ENCODE peak calls at places on chromosomes 16 and 17, in seven cellular contexts. H, F, A, W, P, Z and G are unnamed samples.
A peak's percentile ranks its signal among the peaks of the same experiment; 100 is the strongest.

GRCh38 chr17:61414141-61414935 is 14.7 kb downstream of the TBX2 start:
- DNase-seq in H (no peak), F (no peak), A (no peak), W (no peak), P (no peak), Z (no peak), G (no peak)

GRCh38 chr17:70984873-70985272 is 815.5 kb downstream of the KCNJ2 start:
- DNase-seq in H (no peak), F (no peak), A (no peak), W (no peak), P (no peak), Z (no peak), G (no peak)

GRCh38 chr16:17328971-17329370 is 141.8 kb downstream of the XYLT1 start:
- DNase-seq in H (no peak), F (no peak), A (no peak), W (no peak), P (no peak), Z (no peak), G (no peak)

GRCh38 chr17:48261297-48261880 is 153.8 kb downstream of the SNX11 start:
- DNase-seq in H (peak; percentile 81), F (no peak), A (peak; percentile 83), W (peak; percentile 57), P (peak; percentile 54), Z (no peak), G (no peak)

GRCh38 chr16:47073223-47074155 is 70.3 kb downstream of the NETO2 start:
- DNase-seq in H (no peak), F (peak; percentile 43), A (no peak), W (no peak), P (no peak), Z (no peak), G (no peak)

GRCh38 chr17:77492446-77493237 is 351.9 kb downstream of the SEC14L1 start:
- DNase-seq in H (no peak), F (no peak), A (no peak), W (no peak), P (no peak), Z (no peak), G (no peak)

GRCh38 chr16:11629071-11630030 is 38.9 kb upstream of the SNN start:
- DNase-seq in H (no peak), F (no peak), A (no peak), W (no peak), P (no peak), Z (no peak), G (no peak)

GRCh38 chr16:27920391-27920891 is 143.1 kb downstream of the GSG1L start:
- DNase-seq in H (peak; percentile 35), F (no peak), A (peak; percentile 6), W (peak; percentile 23), P (peak; percentile 22), Z (no peak), G (no peak)

GRCh38 chr16:48622456-48623303 is 12.7 kb upstream of the N4BP1 start:
- DNase-seq in H (no peak), F (no peak), A (no peak), W (no peak), P (no peak), Z (no peak), G (no peak)

GRCh38 chr16:67104061-67104460 is 5.7 kb upstream of the PHAF1 start:
- DNase-seq in H (no peak), F (no peak), A (peak; percentile 59), W (no peak), P (peak; percentile 68), Z (peak; percentile 46), G (no peak)

GRCh38 chr17:51103050-51103449 is 17.6 kb downstream of the SPAG9 start:
- DNase-seq in H (no peak), F (no peak), A (no peak), W (no peak), P (no peak), Z (no peak), G (no peak)

GRCh38 chr16:17359778-17360177 is 111.0 kb downstream of the XYLT1 start:
- DNase-seq in H (no peak), F (no peak), A (no peak), W (no peak), P (no peak), Z (no peak), G (no peak)

GRCh38 chr16:2520784-2521577 is 810 bp downstream of the AMDHD2 start:
- DNase-seq in H (no peak), F (no peak), A (peak; percentile 80), W (no peak), P (peak; percentile 70), Z (no peak), G (no peak)

GRCh38 chr17:12020595-12021590 is at the start of gene MAP2K4:
- DNase-seq in H (peak; percentile 61), F (peak; percentile 40), A (peak; percentile 85), W (peak; percentile 83), P (peak; percentile 69), Z (peak; percentile 91), G (no peak)

DNA sequence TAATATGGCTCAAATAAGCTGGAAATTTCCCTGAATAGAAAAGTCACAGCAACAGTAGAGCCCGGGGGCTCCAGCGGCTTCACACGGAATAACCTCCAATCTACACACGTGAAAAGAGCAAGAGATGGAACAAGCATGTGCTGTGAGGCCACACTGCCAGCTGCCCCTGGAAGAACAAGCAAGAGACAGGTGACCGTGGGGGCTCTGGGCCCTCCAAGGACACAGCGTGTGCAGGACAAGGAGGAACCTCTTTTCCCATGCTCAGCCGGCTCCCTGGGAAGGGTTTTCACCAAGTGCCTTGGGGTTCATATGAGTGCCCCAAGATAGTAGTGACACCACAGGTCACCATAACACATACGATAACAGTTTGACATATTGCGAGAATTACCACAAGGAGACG is 110.2 kb upstream of the ZNF750 start:
- DNase-seq in H (no peak), F (no peak), A (no peak), W (no peak), P (no peak), Z (no peak), G (no peak)
- TF ChIP-seq POLR2AphosphoS5 in H (no peak), F (no peak), A (no peak), W (no peak), P (no peak), Z (no peak), G (no peak)

DNA sequence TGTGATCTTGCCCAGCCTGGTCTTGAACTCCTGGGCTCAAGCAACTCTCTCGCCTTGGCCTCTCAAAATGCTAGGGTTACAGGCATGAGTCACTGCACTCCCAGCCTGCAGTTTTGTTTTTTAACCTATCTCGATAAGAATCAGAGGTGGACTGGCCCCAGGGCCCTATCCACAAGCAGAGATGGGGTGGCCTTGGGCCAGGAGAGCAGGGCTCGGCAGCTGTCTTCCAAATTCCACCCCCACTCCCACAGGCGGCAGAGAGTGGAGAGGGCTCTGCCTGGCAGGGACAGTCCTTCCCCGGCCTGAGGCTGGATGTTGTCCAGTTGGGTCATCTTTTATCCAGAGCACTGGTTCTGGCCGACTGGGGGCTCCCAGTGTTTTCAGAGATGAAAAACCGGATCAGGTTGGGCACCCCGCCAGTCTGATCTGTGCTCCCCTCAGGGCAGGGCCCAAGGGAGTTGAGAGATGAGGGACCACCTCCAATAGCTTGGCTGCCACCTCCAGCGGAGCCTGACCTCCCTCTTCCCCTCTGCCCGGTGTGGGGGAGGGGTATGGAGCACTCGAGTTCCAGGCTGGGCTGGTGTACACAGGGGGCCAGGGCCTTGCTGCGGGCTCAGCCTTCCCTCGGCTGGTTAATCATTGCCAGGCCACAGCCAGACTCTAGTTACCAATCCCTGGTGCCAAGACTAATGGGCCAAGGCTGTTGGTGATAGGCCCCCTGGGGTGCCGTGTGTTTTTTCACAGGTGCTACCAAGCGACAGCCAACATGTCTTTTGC is 30.3 kb upstream of the MYO15B start:
- DNase-seq in H (no peak), F (no peak), A (peak; percentile 78), W (no peak), P (peak; percentile 98), Z (no peak), G (no peak)
- TF ChIP-seq EZH2 in H (no peak), F (no peak), A (no peak), W (no peak), P (no peak), Z (no peak), G (no peak)

GRCh38 chr17:81090361-81091133 is 55.6 kb downstream of the BAIAP2 start:
- DNase-seq in H (no peak), F (no peak), A (peak; percentile 87), W (peak; percentile 33), P (no peak), Z (no peak), G (no peak)

GRCh38 chr17:81084691-81085419 is 49.9 kb downstream of the BAIAP2 start:
- DNase-seq in H (no peak), F (no peak), A (no peak), W (no peak), P (no peak), Z (no peak), G (no peak)

GRCh38 chr17:81085420-81085911 is 50.5 kb downstream of the BAIAP2 start:
- DNase-seq in H (no peak), F (no peak), A (no peak), W (no peak), P (no peak), Z (no peak), G (no peak)

GRCh38 chr17:81083125-81083765 is 48.3 kb downstream of the BAIAP2 start:
- DNase-seq in H (no peak), F (no peak), A (no peak), W (no peak), P (peak; percentile 94), Z (peak; percentile 20), G (no peak)

DNA sequence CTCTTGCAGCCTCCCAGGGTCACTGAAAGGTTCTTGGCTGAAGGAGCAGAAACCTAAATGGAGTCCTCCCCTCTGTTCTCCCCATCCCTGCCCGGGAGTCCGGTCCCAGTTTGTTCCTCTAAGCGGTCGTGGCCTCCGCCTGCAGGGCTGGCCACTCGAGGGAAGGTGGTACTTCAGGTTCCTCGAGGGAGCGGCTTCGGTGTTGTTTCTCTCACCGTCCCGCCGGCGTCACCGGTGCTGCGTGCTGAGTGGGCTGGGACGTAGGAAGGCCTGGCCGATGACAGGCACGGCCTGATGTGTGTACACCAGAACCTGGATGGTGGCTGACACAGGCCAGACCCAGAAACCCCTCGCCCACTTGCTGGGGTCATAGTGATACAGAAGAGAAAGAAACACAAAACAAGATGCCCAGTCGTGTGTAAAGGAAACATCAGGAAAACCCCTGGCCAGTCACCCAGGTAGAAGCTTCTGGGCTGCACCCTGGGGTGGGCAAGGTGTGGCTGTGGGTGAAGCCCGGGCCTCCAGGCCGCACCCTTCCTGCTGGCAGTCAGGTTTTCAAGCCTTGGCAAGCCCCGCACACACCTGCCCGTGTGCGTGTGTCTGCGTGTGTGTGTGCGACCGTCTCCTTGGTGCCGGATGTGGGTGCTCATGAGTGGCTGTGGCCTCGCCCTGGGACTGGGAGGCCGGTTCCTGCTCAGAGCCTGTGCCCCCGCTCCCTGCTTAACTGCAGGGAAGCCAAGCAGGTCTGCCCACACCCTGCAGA is 52.0 kb downstream of the BAIAP2 start:
- DNase-seq in H (no peak), F (no peak), A (no peak), W (no peak), P (no peak), Z (no peak), G (no peak)
- H3K9ac ChIP-seq in H (no peak overlapping the region), F (no peak overlapping the region), A (no peak overlapping the region), W (no peak overlapping the region), P (no peak overlapping the region), Z (no peak overlapping the region), G (no peak overlapping the region)

GRCh38 chr17:17386143-17386800 is 83.1 kb downstream of the NT5M start:
- DNase-seq in H (no peak), F (no peak), A (no peak), W (no peak), P (no peak), Z (no peak), G (no peak)
- TF ChIP-seq POLR2AphosphoS5 in H (no peak), F (no peak), A (no peak), W (no peak), P (no peak), Z (no peak), G (no peak)